ENCODE peak calls at places on chromosome 2, in six cellular contexts. L is esophagus muscularis mucosa, O is Peyer's patch, W is heart left ventricle, A is right lobe of liver, X is esophagus squamous epithelium. R is an unnamed sample.

GRCh38 chr2:218569661-218570500 is 1.2 kb downstream of the CNOT9 start:
- DNase-seq in L (no peak), A (peak; percentile 38), O (no peak), W (no peak), X (no peak), R (no peak)

GRCh38 chr2:121386102-121386501 is 101.1 kb upstream of the TFCP2L1 start:
- DNase-seq in A (no peak), L (no peak), O (no peak), X (no peak), W (no peak), R (no peak)

GRCh38 chr2:151560289-151560688 is 150.6 kb downstream of the RIF1 start:
- DNase-seq in X (no peak), L (peak; percentile 88), O (no peak), W (no peak), A (no peak), R (no peak)

GRCh38 chr2:175766880-175767279 is 235.2 kb downstream of the LNPK start:
- DNase-seq in X (no peak), A (no peak), W (no peak), O (no peak), L (no peak), R (no peak)

GRCh38 chr2:1306029-1306686 is 107.1 kb upstream of the TPO start:
- DNase-seq in L (peak; percentile 89), A (no peak), O (no peak), X (no peak), W (no peak), R (no peak)

GRCh38 chr2:70987386-70987785 is 7.3 kb downstream of the TEX261 start:
- DNase-seq in O (no peak), W (peak; percentile 4), X (no peak), L (peak; percentile 62), A (no peak), R (no peak)

GRCh38 chr2:15895615-15896500 is 44.5 kb upstream of the MYCN start:
- DNase-seq in X (no peak), W (no peak), O (no peak), L (no peak), A (no peak), R (no peak)

GRCh38 chr2:84373866-84374265 is 85.2 kb downstream of the SUCLG1 start:
- DNase-seq in O (no peak), W (no peak), L (no peak), X (no peak), A (no peak), R (no peak)

GRCh38 chr2:98505991-98506664 is 61.5 kb downstream of the INPP4A start:
- DNase-seq in W (no peak), O (no peak), L (no peak), A (no peak), X (no peak), R (no peak)

GRCh38 chr2:152580722-152581121 is 136.5 kb downstream of the PRPF40A start:
- DNase-seq in L (peak; percentile 14), W (no peak), X (no peak), A (no peak), O (no peak), R (no peak)

GRCh38 chr2:237736783-237737182 is 61.8 kb upstream of the RBM44 start:
- DNase-seq in O (no peak), W (no peak), X (no peak), L (no peak), A (no peak), R (no peak)

GRCh38 chr2:239181074-239181581 is 219.7 kb downstream of the HDAC4 start:
- DNase-seq in O (no peak), W (peak; percentile 47), X (no peak), A (no peak), L (no peak), R (no peak)

GRCh38 chr2:206869824-206870495 is 69.4 kb upstream of the CPO start:
- DNase-seq in W (no peak), A (no peak), L (no peak), X (no peak), O (no peak), R (no peak)

GRCh38 chr2:144152817-144153271 is 367.1 kb downstream of the ZEB2 start:
- DNase-seq in O (no peak), A (no peak), W (no peak), X (no peak), L (no peak), R (no peak)

GRCh38 chr2:99988567-99988966 is 153.8 kb downstream of the AFF3 start:
- DNase-seq in X (no peak), W (no peak), A (no peak), L (no peak), O (no peak), R (no peak)

GRCh38 chr2:46701152-46701551 is 214.5 kb downstream of the MCFD2 start:
- DNase-seq in L (no peak), A (no peak), W (no peak), O (no peak), X (no peak), R (no peak)

GRCh38 chr2:203498161-203498560 is 36.9 kb downstream of the RAPH1 start:
- DNase-seq in X (no peak), W (no peak), A (no peak), O (no peak), L (no peak), R (peak; percentile 76)

GRCh38 chr2:18763338-18763737 is 174.0 kb upstream of the NT5C1B start:
- DNase-seq in X (no peak), L (no peak), O (no peak), A (no peak), W (no peak), R (no peak)

GRCh38 chr2:100964222-100964621 is 37.9 kb upstream of the RPL31 start:
- DNase-seq in O (peak; percentile 9), L (no peak), A (no peak), W (no peak), X (no peak), R (no peak)

GRCh38 chr2:43226955-43227829 is 786 bp upstream of the ZFP36L2 start:
- DNase-seq in L (peak; percentile 99), O (peak; percentile 98), X (peak; percentile 53), W (peak; percentile 97), A (peak; percentile 95), R (peak; percentile 47)

GRCh38 chr2:43225788-43226557 is 433 bp downstream of the ZFP36L2 start:
- DNase-seq in O (peak; percentile 86), A (peak; percentile 85), L (no peak), W (peak; percentile 86), X (no peak), R (no peak)

GRCh38 chr2:43227830-43228280 is 1.4 kb upstream of the ZFP36L2 start:
- DNase-seq in X (no peak), L (no peak), W (peak; percentile 54), O (no peak), A (no peak), R (no peak)

GRCh38 chr2:43225093-43225787 is 1.2 kb downstream of the ZFP36L2 start:
- DNase-seq in O (peak; percentile 79), L (no peak), A (peak; percentile 60), W (peak; percentile 85), X (no peak), R (no peak)

GRCh38 chr2:43226558-43226954 is at the start of gene ZFP36L2:
- DNase-seq in X (peak; percentile 84), A (peak; percentile 99), O (peak; percentile 98), W (peak; percentile 99), L (peak; percentile 98), R (peak; percentile 86)
- TF ChIP-seq POLR2A in X (no peak), A (peak; percentile 99), O (peak; percentile 99), W (peak; percentile 73), L (peak; percentile 35), R (peak; percentile 66)

GRCh38 chr2:235852528-235852920 is 315.7 kb downstream of the GBX2 start:
- DNase-seq in L (no peak), O (no peak), A (no peak), X (no peak), W (no peak), R (no peak)
- H3K27ac ChIP-seq in L (no peak overlapping the region), O (no peak overlapping the region), A (no peak overlapping the region), X (no peak overlapping the region), W (no peak overlapping the region), R (no peak overlapping the region)

DNA sequence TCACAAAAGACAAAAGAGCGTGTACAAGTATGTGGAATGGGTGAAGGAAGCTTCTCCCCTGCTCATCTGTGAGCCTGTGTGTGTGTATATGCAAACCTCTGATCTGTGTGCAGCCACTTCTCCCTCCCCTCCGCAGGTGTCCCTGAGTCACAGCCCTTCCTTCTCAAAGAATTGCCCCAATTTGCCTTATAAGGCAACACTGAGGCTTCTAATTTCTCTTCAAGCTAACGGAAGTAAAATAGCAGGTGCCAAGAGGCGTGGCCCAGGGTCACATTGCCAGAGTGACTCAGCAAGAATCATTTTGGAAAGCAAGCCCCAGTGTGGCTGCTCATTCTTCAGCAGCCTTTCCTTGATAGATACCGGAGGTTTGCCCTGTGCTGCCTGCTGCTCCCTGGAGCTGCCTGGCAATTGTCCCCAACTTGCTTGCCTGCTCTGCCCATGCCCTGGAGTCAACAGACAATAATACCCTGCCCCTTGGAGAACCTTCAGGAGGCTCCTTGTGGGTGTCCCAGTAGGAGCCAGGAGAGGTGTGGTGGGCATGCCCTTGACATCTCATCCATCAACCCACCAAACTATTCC is 37.3 kb upstream of the BMP10 start:
- DNase-seq in X (peak; percentile 11), A (peak; percentile 62), L (no peak), O (peak; percentile 63), W (peak; percentile 73), R (peak; percentile 76)
- TF ChIP-seq POLR2A in X (no peak), A (no peak), L (no peak), O (no peak), W (no peak), R (no peak)

DNA sequence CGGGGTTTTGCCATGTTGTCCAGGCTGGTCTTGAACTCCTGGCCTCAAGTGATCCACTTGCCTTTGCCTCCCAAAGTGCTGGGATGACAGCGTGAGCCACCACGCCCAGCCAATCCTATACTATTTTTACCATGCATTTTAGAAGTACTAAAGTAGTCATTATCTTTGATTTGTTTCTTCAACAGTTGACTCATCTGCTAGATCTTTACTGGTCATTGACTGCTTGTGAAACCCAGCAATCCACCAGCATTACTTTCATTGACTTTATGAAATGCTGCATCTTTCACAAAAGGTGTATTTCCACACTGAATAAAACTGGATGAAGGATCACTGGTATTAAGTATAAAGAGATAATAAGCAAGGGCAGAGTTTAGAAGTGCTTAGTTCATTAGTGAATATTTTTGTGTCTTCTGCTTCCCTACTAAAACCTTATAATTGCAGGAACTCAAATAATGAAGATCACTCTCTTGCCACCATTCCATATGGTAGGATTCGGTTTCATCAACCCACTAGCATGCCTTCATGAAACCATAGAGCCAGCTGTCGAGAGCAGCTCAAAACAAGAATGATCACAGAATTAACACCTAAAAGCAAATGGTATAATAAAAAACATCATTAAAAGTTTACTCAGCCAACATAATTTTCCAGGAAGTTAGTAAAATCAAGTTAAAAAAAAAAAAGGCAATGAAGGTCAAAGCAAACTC is 33.1 kb downstream of the IRS1 start:
- DNase-seq in O (no peak), L (no peak), X (no peak), A (no peak), W (no peak), R (no peak)
- H3K27ac ChIP-seq in O (no peak overlapping the region), L (no peak overlapping the region), X (no peak overlapping the region), A (no peak overlapping the region), W (peak overlapping the region; percentile 74), R (peak overlapping the region; percentile 60)

GRCh38 chr2:102103284-102103683 is 39.3 kb upstream of the IL1R1 start:
- DNase-seq in L (no peak), O (no peak), W (no peak), A (no peak), X (no peak), R (no peak)

GRCh38 chr2:102101844-102102635 is 40.5 kb upstream of the IL1R1 start:
- DNase-seq in O (no peak), L (no peak), A (peak; percentile 66), X (no peak), W (no peak), R (no peak)

GRCh38 chr2:102106133-102106556 is 36.4 kb upstream of the IL1R1 start:
- DNase-seq in O (no peak), A (no peak), W (no peak), L (no peak), X (no peak), R (no peak)

GRCh38 chr2:102101097-102101843 is 41.3 kb upstream of the IL1R1 start:
- DNase-seq in X (no peak), A (no peak), O (no peak), L (no peak), W (no peak), R (no peak)

GRCh38 chr2:102103992-102104871 is 38.3 kb upstream of the IL1R1 start:
- DNase-seq in X (no peak), W (no peak), L (peak; percentile 96), O (no peak), A (peak; percentile 70), R (no peak)
- TF ChIP-seq POLR2A in X (no peak), W (no peak), L (no peak), O (no peak), A (peak; percentile 62), R (no peak)

R was measured in HCT116.